ENCODE peak calls at places on chromosome 1, in nine cellular contexts. V is left lung, U is RWPE1, D is nephron progenitor cell, R is right atrium auricular region, C is GM23338, K is fibroblast of lung, Z is neural progenitor cell, S is breast epithelium. F is an unnamed sample.

GRCh38 chr1:46983825-46984586 is 39.5 kb upstream of the CYP4X1 start:
- DNase-seq in R (no peak), U (no peak), Z (no peak), D (no peak), V (no peak), K (no peak), C (peak; percentile 41), S (no peak), F (no peak)

GRCh38 chr1:2415337-2415736 is 3.0 kb upstream of the PEX10 start:
- DNase-seq in Z (no peak), R (no peak), U (no peak), S (no peak), D (no peak), K (no peak), V (no peak), C (no peak), F (no peak)

GRCh38 chr1:31786366-31787060 is 22.4 kb upstream of the ADGRB2 start:
- DNase-seq in R (no peak), S (no peak), D (no peak), U (no peak), Z (no peak), V (peak; percentile 27), C (no peak), K (no peak), F (no peak)

GRCh38 chr1:66778266-66778665 is 22.8 kb downstream of the INSL5 start:
- DNase-seq in S (no peak), C (no peak), R (no peak), Z (no peak), K (no peak), D (no peak), V (no peak), U (no peak), F (no peak)

GRCh38 chr1:71303617-71304041 is 222.8 kb upstream of the ZRANB2 start:
- DNase-seq in D (no peak), K (no peak), S (no peak), C (no peak), R (no peak), U (no peak), Z (no peak), V (no peak), F (no peak)

GRCh38 chr1:115658646-115659045 is 16.9 kb downstream of the VANGL1 start:
- DNase-seq in V (no peak), C (no peak), R (no peak), Z (no peak), D (no peak), U (no peak), S (no peak), K (no peak), F (no peak)

GRCh38 chr1:59128784-59129227 is 168.1 kb upstream of the FGGY start:
- DNase-seq in R (no peak), S (no peak), Z (peak; percentile 50), V (no peak), C (peak; percentile 54), D (no peak), U (peak; percentile 26), K (no peak), F (no peak)

GRCh38 chr1:45018599-45019230 is 6.7 kb downstream of the UROD start:
- DNase-seq in R (peak; percentile 55), D (peak; percentile 63), S (peak; percentile 50), K (peak; percentile 56), Z (peak; percentile 82), U (peak; percentile 29), C (peak; percentile 85), V (peak; percentile 58), F (peak; percentile 84)

GRCh38 chr1:156060937-156061636 is at the start of gene RAB25:
- DNase-seq in D (no peak), V (peak; percentile 79), Z (peak; percentile 64), C (peak; percentile 96), K (no peak), U (peak; percentile 96), R (no peak), S (peak; percentile 90), F (no peak)

GRCh38 chr1:224640587-224640986 is 24.5 kb downstream of the CNIH3 start:
- DNase-seq in Z (no peak), V (no peak), K (no peak), S (no peak), D (no peak), U (no peak), C (no peak), R (no peak), F (no peak)

GRCh38 chr1:25148673-25149300 is 83.5 kb downstream of the SYF2 start:
- DNase-seq in D (no peak), Z (peak; percentile 28), K (no peak), C (peak; percentile 74), R (no peak), U (no peak), S (no peak), V (no peak), F (no peak)

GRCh38 chr1:230422221-230422981 is 3.7 kb downstream of the PGBD5 start:
- DNase-seq in S (no peak), V (no peak), D (no peak), K (no peak), C (peak; percentile 37), R (no peak), U (no peak), Z (peak; percentile 33), F (no peak)

GRCh38 chr1:205344010-205344808 is 12.5 kb downstream of the KLHDC8A start:
- DNase-seq in C (peak; percentile 76), R (no peak), V (no peak), Z (peak; percentile 78), U (no peak), D (peak; percentile 74), K (no peak), S (no peak), F (no peak)

GRCh38 chr1:225412803-225413338 is 15.0 kb downstream of the LBR start:
- DNase-seq in U (no peak), S (no peak), D (no peak), V (no peak), C (no peak), Z (no peak), K (no peak), R (no peak), F (no peak)

DNA sequence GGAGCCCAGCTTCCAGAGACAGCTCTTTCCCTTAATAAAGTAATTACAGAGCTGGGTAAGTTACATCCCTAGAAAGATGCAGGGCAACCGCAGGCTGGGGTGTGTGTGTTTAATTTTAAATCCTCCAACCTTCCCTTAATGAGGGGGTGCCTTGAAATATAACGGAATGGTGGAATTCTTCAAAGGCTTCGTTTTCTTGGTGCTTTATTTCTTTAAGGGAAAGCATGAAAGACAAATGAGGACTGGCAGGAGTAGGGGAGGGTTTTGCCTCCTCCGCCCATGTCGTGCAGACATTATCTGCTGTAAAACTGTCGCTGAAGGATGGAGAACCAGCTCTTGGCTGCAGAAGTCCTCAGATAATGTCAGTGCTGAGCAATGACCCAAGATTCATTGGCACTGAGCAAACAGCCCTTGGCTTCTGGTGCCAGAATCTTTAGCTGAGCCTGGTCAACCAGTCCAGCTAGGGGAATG is 15.5 kb downstream of the SLC6A17 start:
- DNase-seq in K (no peak), D (no peak), R (no peak), U (no peak), V (no peak), Z (no peak), S (no peak), C (no peak), F (no peak)
- TF ChIP-seq CTCF in K (no peak), D (no peak), R (no peak), U (no peak), V (no peak), Z (no peak), S (no peak), C (no peak), F (no peak)

GRCh38 chr1:232600430-232601258 is 29.3 kb downstream of the SIPA1L2 start:
- DNase-seq in Z (no peak), V (no peak), U (no peak), C (peak; percentile 28), R (no peak), K (peak; percentile 28), D (no peak), S (no peak), F (no peak)

GRCh38 chr1:232599178-232600041 is 30.5 kb downstream of the SIPA1L2 start:
- DNase-seq in C (no peak), D (no peak), V (no peak), R (no peak), S (no peak), U (no peak), K (peak; percentile 49), Z (no peak), F (no peak)

GRCh38 chr1:232598133-232598532 is 31.8 kb downstream of the SIPA1L2 start:
- DNase-seq in Z (no peak), V (no peak), R (no peak), C (no peak), D (no peak), K (no peak), U (no peak), S (no peak), F (no peak)

GRCh38 chr1:232598837-232599177 is 31.1 kb downstream of the SIPA1L2 start:
- DNase-seq in S (no peak), R (no peak), C (no peak), V (no peak), D (no peak), Z (no peak), U (no peak), K (no peak), F (no peak)

DNA sequence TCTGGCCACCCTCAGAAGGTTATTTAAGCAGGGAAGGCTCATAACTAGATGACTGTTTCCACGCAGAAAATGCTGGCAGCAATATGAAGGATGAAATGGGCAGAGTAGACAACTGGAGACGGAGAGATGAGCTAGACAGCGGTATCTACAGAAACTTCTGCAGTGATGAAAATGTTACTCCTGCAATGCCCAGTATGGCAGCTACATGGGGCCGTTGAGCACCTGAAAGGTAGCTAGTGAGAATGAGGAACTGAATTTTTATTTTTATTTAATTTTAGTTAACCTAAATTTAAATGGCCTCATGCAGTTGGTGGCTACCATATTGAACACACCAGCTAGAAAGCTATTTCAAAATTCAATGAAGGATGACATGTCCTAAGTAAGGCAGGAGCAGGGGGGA is 27.3 kb downstream of the SIPA1L2 start:
- DNase-seq in V (no peak), D (no peak), C (peak; percentile 54), U (no peak), S (no peak), Z (no peak), R (no peak), K (no peak), F (no peak)
- TF ChIP-seq CTCF in V (no peak), D (no peak), C (peak; percentile 50), U (no peak), S (no peak), Z (peak; percentile 41), R (no peak), K (no peak), F (peak; percentile 25)

GRCh38 chr1:111990878-111991760 is 1.7 kb upstream of the KCND3 start:
- DNase-seq in C (peak; percentile 82), Z (peak; percentile 87), K (peak; percentile 8), S (peak; percentile 51), V (peak; percentile 71), U (peak; percentile 75), R (peak; percentile 78), D (peak; percentile 39), F (no peak)
- TF ChIP-seq CTCF in C (peak; percentile 50), Z (peak; percentile 56), K (peak; percentile 15), S (no peak), V (peak; percentile 15), U (peak; percentile 64), R (peak; percentile 23), D (no peak), F (peak; percentile 57)

DNA sequence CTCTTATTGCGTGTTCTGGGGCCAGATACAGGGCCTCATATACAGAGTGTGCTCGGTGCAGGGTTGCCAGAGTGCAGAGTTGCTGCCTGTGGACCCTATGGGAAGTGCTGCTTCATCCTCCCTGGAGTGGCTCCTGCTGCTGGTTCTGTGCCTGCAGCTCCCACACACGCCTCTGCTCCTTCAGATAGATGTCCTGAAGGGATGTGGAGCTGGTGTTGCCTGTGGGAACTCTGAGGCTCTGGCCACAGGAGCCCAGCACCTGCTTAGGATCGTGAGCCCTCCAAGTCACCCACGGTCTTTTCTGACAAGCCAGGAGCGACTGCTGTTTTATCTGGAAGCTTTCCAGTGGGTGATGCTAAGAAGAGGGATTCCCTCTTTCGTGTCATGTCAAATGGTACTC is 120.5 kb downstream of the CAMTA1 start:
- DNase-seq in C (no peak), R (no peak), V (no peak), K (no peak), D (no peak), U (no peak), Z (no peak), S (no peak), F (no peak)
- TF ChIP-seq CTCF in C (no peak), R (no peak), V (no peak), K (no peak), D (no peak), U (no peak), Z (no peak), S (no peak), F (no peak)

F was measured in osteocyte.